ENCODE peak calls at places on chromosome 3, in six cellular contexts. One of them, this sample, is unnamed.

GRCh38 chr3:176430244-176430893 is 766.9 kb downstream of the TBL1XR1 start:
- DNase-seq in PC-3: peak
- DNase-seq in neural progenitor cell: peak
- DNase-seq in GM23248: peak
- DNase-seq in MM.1S: peak
- DNase-seq in HCT116: peak
- DNase-seq in this sample: peak

GRCh38 chr3:193830791-193831191 is 237.8 kb downstream of the OPA1 start:
- DNase-seq in PC-3: no peak
- DNase-seq in neural progenitor cell: no peak
- DNase-seq in GM23248: no peak
- DNase-seq in MM.1S: no peak
- DNase-seq in HCT116: no peak
- DNase-seq in this sample: no peak

GRCh38 chr3:96863129-96863740 is 48.8 kb downstream of the EPHA6 start:
- DNase-seq in PC-3: peak
- DNase-seq in neural progenitor cell: peak
- DNase-seq in GM23248: peak
- DNase-seq in MM.1S: peak
- DNase-seq in HCT116: no peak
- DNase-seq in this sample: peak

GRCh38 chr3:88031543-88032148 is 27.2 kb downstream of the CGGBP1 start:
- DNase-seq in PC-3: peak
- DNase-seq in neural progenitor cell: no peak
- DNase-seq in GM23248: peak
- DNase-seq in MM.1S: peak
- DNase-seq in HCT116: no peak
- DNase-seq in this sample: peak

GRCh38 chr3:143718463-143718862 is 129.8 kb downstream of the SLC9A9 start:
- DNase-seq in PC-3: no peak
- DNase-seq in neural progenitor cell: no peak
- DNase-seq in GM23248: no peak
- DNase-seq in MM.1S: no peak
- DNase-seq in HCT116: no peak
- DNase-seq in this sample: no peak

GRCh38 chr3:54211097-54211496 is 88.7 kb downstream of the CACNA2D3 start:
- DNase-seq in PC-3: no peak
- DNase-seq in neural progenitor cell: no peak
- DNase-seq in GM23248: no peak
- DNase-seq in MM.1S: no peak
- DNase-seq in HCT116: no peak
- DNase-seq in this sample: no peak

GRCh38 chr3:169583269-169583668 is 80.2 kb downstream of the MECOM start:
- DNase-seq in PC-3: no peak
- DNase-seq in neural progenitor cell: no peak
- DNase-seq in GM23248: no peak
- DNase-seq in MM.1S: no peak
- DNase-seq in HCT116: no peak
- DNase-seq in this sample: no peak

GRCh38 chr3:170992854-170993253 is 33.7 kb downstream of the SLC2A2 start:
- DNase-seq in PC-3: no peak
- DNase-seq in neural progenitor cell: no peak
- DNase-seq in GM23248: peak
- DNase-seq in MM.1S: no peak
- DNase-seq in HCT116: no peak
- DNase-seq in this sample: no peak

GRCh38 chr3:184381261-184382224 is 1.7 kb downstream of the CHRD start:
- DNase-seq in PC-3: no peak
- DNase-seq in neural progenitor cell: peak
- DNase-seq in GM23248: peak
- DNase-seq in MM.1S: no peak
- DNase-seq in HCT116: no peak
- DNase-seq in this sample: no peak

GRCh38 chr3:124826703-124827102 is 60.5 kb downstream of the ITGB5 start:
- DNase-seq in PC-3: peak
- DNase-seq in neural progenitor cell: no peak
- DNase-seq in GM23248: peak
- DNase-seq in MM.1S: no peak
- DNase-seq in HCT116: no peak
- DNase-seq in this sample: no peak

GRCh38 chr3:134708671-134709070 is 57.8 kb upstream of the KY start:
- DNase-seq in PC-3: peak
- DNase-seq in neural progenitor cell: no peak
- DNase-seq in GM23248: peak
- DNase-seq in MM.1S: no peak
- DNase-seq in HCT116: no peak
- DNase-seq in this sample: no peak

GRCh38 chr3:149534671-149535394 is 60.3 kb downstream of the TM4SF4 start:
- DNase-seq in PC-3: no peak
- DNase-seq in neural progenitor cell: no peak
- DNase-seq in GM23248: peak
- DNase-seq in MM.1S: no peak
- DNase-seq in HCT116: no peak
- DNase-seq in this sample: no peak

DNA sequence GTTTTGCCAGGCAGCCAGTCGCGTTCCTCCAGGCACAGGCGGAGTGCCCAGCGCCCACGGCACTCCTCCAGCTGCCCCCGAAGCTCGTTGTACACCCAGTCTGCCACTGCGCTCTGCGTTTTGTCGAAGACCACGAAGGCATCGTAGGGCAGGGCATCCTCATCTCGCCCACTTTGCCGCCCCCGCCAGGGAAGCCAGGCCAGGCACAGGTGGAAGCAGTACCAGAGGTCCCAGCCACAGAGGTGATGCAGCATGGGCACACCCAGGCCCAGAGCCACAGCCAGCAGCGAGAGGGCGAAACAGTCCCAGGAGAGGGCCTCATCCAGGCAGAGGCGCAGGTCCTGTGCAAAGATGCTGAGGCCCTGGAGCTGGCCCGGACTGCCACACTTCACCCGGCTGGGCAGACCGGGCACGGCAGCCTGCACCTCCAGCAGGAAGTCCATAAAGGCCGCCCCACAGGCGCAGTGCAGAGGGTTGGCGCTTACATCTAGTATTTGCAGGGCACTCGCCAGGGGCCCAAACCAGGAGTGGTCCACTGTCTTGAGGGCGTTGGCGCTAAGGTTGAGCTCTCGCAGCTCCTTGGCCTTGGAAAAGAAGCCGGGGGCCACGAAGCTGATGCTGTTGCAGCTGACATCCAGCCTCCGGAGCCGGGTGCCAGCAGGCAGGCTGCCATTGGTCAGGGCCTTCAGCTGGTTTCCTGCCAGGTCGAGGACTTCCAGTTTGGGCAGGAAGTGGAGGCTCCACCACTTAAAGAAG is 3.7 kb downstream of the TLR9 start:
- DNase-seq in PC-3: no peak
- DNase-seq in neural progenitor cell: no peak
- DNase-seq in GM23248: no peak
- DNase-seq in MM.1S: no peak
- DNase-seq in HCT116: no peak
- DNase-seq in this sample: no peak
- TF ChIP-seq EZH2phosphoT487 in PC-3: no peak
- TF ChIP-seq EZH2phosphoT487 in neural progenitor cell: no peak
- TF ChIP-seq EZH2phosphoT487 in GM23248: no peak
- TF ChIP-seq EZH2phosphoT487 in MM.1S: no peak
- TF ChIP-seq EZH2phosphoT487 in HCT116: no peak
- TF ChIP-seq EZH2phosphoT487 in this sample: no peak

GRCh38 chr3:107426223-107426622 is 49.0 kb downstream of the CCDC54 start:
- DNase-seq in PC-3: no peak
- DNase-seq in neural progenitor cell: no peak
- DNase-seq in GM23248: no peak
- DNase-seq in MM.1S: no peak
- DNase-seq in HCT116: no peak
- DNase-seq in this sample: no peak

GRCh38 chr3:107416886-107417285 is 39.6 kb downstream of the CCDC54 start:
- DNase-seq in PC-3: no peak
- DNase-seq in neural progenitor cell: no peak
- DNase-seq in GM23248: peak
- DNase-seq in MM.1S: no peak
- DNase-seq in HCT116: no peak
- DNase-seq in this sample: no peak

GRCh38 chr3:107421881-107422280 is 44.6 kb downstream of the CCDC54 start:
- DNase-seq in PC-3: no peak
- DNase-seq in neural progenitor cell: no peak
- DNase-seq in GM23248: no peak
- DNase-seq in MM.1S: no peak
- DNase-seq in HCT116: no peak
- DNase-seq in this sample: no peak

GRCh38 chr3:107425033-107425432 is 47.8 kb downstream of the CCDC54 start:
- DNase-seq in PC-3: no peak
- DNase-seq in neural progenitor cell: no peak
- DNase-seq in GM23248: no peak
- DNase-seq in MM.1S: no peak
- DNase-seq in HCT116: no peak
- DNase-seq in this sample: no peak

GRCh38 chr3:107421170-107421792 is 44.0 kb downstream of the CCDC54 start:
- DNase-seq in PC-3: peak
- DNase-seq in neural progenitor cell: peak
- DNase-seq in GM23248: peak
- DNase-seq in MM.1S: peak
- DNase-seq in HCT116: peak
- DNase-seq in this sample: peak
- H2AFZ ChIP-seq in PC-3: peak
- H2AFZ ChIP-seq in neural progenitor cell: no peak
- H2AFZ ChIP-seq in GM23248: peak
- H2AFZ ChIP-seq in MM.1S: no peak
- H2AFZ ChIP-seq in HCT116: peak
- H2AFZ ChIP-seq in this sample: peak

GRCh38 chr3:12750223-12750622 is 8.8 kb downstream of the TMEM40 start:
- DNase-seq in PC-3: peak
- DNase-seq in neural progenitor cell: no peak
- DNase-seq in GM23248: peak
- DNase-seq in MM.1S: no peak
- DNase-seq in HCT116: peak
- DNase-seq in this sample: peak

GRCh38 chr3:12752111-12752510 is 6.9 kb downstream of the TMEM40 start:
- DNase-seq in PC-3: peak
- DNase-seq in neural progenitor cell: no peak
- DNase-seq in GM23248: peak
- DNase-seq in MM.1S: no peak
- DNase-seq in HCT116: no peak
- DNase-seq in this sample: no peak

GRCh38 chr3:12751548-12751947 is 7.5 kb downstream of the TMEM40 start:
- DNase-seq in PC-3: peak
- DNase-seq in neural progenitor cell: no peak
- DNase-seq in GM23248: no peak
- DNase-seq in MM.1S: no peak
- DNase-seq in HCT116: no peak
- DNase-seq in this sample: no peak

GRCh38 chr3:12752803-12753202 is 6.3 kb downstream of the TMEM40 start:
- DNase-seq in PC-3: peak
- DNase-seq in neural progenitor cell: no peak
- DNase-seq in GM23248: peak
- DNase-seq in MM.1S: no peak
- DNase-seq in HCT116: no peak
- DNase-seq in this sample: peak

GRCh38 chr3:12750658-12751071 is 8.4 kb downstream of the TMEM40 start:
- DNase-seq in PC-3: peak
- DNase-seq in neural progenitor cell: no peak
- DNase-seq in GM23248: peak
- DNase-seq in MM.1S: no peak
- DNase-seq in HCT116: no peak
- DNase-seq in this sample: no peak
- H3K4me2 ChIP-seq in PC-3: no peak
- H3K4me2 ChIP-seq in neural progenitor cell: no peak
- H3K4me2 ChIP-seq in GM23248: peak
- H3K4me2 ChIP-seq in MM.1S: no peak
- H3K4me2 ChIP-seq in HCT116: peak
- H3K4me2 ChIP-seq in this sample: peak

GRCh38 chr3:108623504-108623903 is 34.0 kb downstream of the DZIP3 start:
- DNase-seq in PC-3: no peak
- DNase-seq in neural progenitor cell: no peak
- DNase-seq in GM23248: no peak
- DNase-seq in MM.1S: no peak
- DNase-seq in HCT116: no peak
- DNase-seq in this sample: no peak
- TF ChIP-seq EZH2phosphoT487 in PC-3: no peak
- TF ChIP-seq EZH2phosphoT487 in neural progenitor cell: no peak
- TF ChIP-seq EZH2phosphoT487 in GM23248: no peak
- TF ChIP-seq EZH2phosphoT487 in MM.1S: no peak
- TF ChIP-seq EZH2phosphoT487 in HCT116: no peak
- TF ChIP-seq EZH2phosphoT487 in this sample: no peak

GRCh38 chr3:182479766-182480336 is 313.5 kb upstream of the ATP11B start:
- DNase-seq in PC-3: no peak
- DNase-seq in neural progenitor cell: no peak
- DNase-seq in GM23248: no peak
- DNase-seq in MM.1S: no peak
- DNase-seq in HCT116: no peak
- DNase-seq in this sample: no peak

GRCh38 chr3:182484184-182484583 is 309.1 kb upstream of the ATP11B start:
- DNase-seq in PC-3: no peak
- DNase-seq in neural progenitor cell: no peak
- DNase-seq in GM23248: no peak
- DNase-seq in MM.1S: no peak
- DNase-seq in HCT116: no peak
- DNase-seq in this sample: no peak

GRCh38 chr3:182485306-182485705 is 308.0 kb upstream of the ATP11B start:
- DNase-seq in PC-3: peak
- DNase-seq in neural progenitor cell: no peak
- DNase-seq in GM23248: no peak
- DNase-seq in MM.1S: no peak
- DNase-seq in HCT116: no peak
- DNase-seq in this sample: no peak

GRCh38 chr3:182484682-182485081 is 308.6 kb upstream of the ATP11B start:
- DNase-seq in PC-3: no peak
- DNase-seq in neural progenitor cell: no peak
- DNase-seq in GM23248: no peak
- DNase-seq in MM.1S: peak
- DNase-seq in HCT116: no peak
- DNase-seq in this sample: no peak

DNA sequence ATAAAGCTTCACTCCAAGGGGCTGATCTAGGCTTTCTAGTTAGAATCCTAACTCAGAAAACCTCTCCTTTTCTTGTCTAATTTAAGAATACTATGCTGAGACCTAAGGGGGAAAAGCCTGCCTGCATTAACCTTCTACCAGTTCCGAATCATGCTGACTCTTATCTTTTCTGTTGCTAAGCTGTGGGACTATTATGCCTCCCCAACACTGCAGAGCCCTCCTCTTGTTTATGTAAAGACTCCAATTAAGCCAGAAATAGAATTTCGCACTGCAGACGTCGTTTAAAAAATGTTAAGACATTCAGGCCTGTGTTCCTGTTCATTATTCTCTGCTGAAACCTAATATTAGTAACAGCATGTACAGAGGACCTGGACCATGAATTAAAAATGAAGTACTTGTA is 310.6 kb upstream of the ATP11B start:
- DNase-seq in PC-3: no peak
- DNase-seq in neural progenitor cell: no peak
- DNase-seq in GM23248: no peak
- DNase-seq in MM.1S: no peak
- DNase-seq in HCT116: no peak
- DNase-seq in this sample: no peak
- H2AFZ ChIP-seq in PC-3: no peak
- H2AFZ ChIP-seq in neural progenitor cell: peak
- H2AFZ ChIP-seq in GM23248: no peak
- H2AFZ ChIP-seq in MM.1S: no peak
- H2AFZ ChIP-seq in HCT116: no peak
- H2AFZ ChIP-seq in this sample: peak